ENCODE peak calls at places on chromosomes 2 and 18, in nine cellular contexts. T is A549, Q is pancreas, N is endothelial cell of umbilical vein, Z is mucosa of descending colon, C is AG09309, P is stomach, Y is SK-N-SH, V is glutamatergic neuron. F is an unnamed sample.

GRCh38 chr2:64143154-64144056 is 815 bp downstream of the PELI1 start:
- DNase-seq in T (peak; percentile 26), Q (no peak), N (peak; percentile 66), Z (peak; percentile 60), C (no peak), P (no peak), Y (peak; percentile 74), V (peak; percentile 71), F (peak; percentile 29)

GRCh38 chr18:47888156-47888555 is 42.3 kb downstream of the SMAD2 start:
- DNase-seq in T (no peak), Q (no peak), N (no peak), Z (no peak), C (no peak), P (no peak), Y (no peak), V (no peak), F (no peak)

GRCh38 chr2:202932425-202933138 is 20.5 kb downstream of the CARF start:
- DNase-seq in T (no peak), Q (no peak), N (no peak), Z (no peak), C (peak; percentile 46), P (no peak), Y (no peak), V (no peak), F (no peak)

GRCh38 chr2:98518106-98518505 is 73.4 kb downstream of the INPP4A start:
- DNase-seq in T (no peak), Q (no peak), N (peak; percentile 65), Z (peak; percentile 43), C (no peak), P (no peak), Y (peak; percentile 56), V (no peak), F (peak; percentile 56)

GRCh38 chr2:200736646-200737274 is 75.0 kb upstream of the BZW1 start:
- DNase-seq in T (no peak), Q (no peak), N (no peak), Z (no peak), C (no peak), P (peak; percentile 47), Y (peak; percentile 49), V (no peak), F (no peak)

GRCh38 chr2:30706534-30707303 is 100.5 kb downstream of the CAPN13 start:
- DNase-seq in T (peak; percentile 59), Q (peak; percentile 64), N (peak; percentile 40), Z (peak; percentile 82), C (no peak), P (peak; percentile 65), Y (peak; percentile 79), V (peak; percentile 80), F (peak; percentile 79)

GRCh38 chr2:216987176-216987809 is 127.4 kb upstream of the TNP1 start:
- DNase-seq in T (no peak), Q (no peak), N (no peak), Z (peak; percentile 18), C (no peak), P (no peak), Y (no peak), V (no peak), F (no peak)

GRCh38 chr2:189348369-189348768 is 92.9 kb upstream of the WDR75 start:
- DNase-seq in T (no peak), Q (no peak), N (no peak), Z (no peak), C (no peak), P (no peak), Y (no peak), V (no peak), F (no peak)

GRCh38 chr18:3345885-3346284 is 84.0 kb downstream of the MYL12B start:
- DNase-seq in T (no peak), Q (no peak), N (no peak), Z (no peak), C (no peak), P (no peak), Y (no peak), V (no peak), F (no peak)

GRCh38 chr2:133458280-133458679 is 110.0 kb downstream of the NCKAP5 start:
- DNase-seq in T (no peak), Q (no peak), N (peak; percentile 46), Z (no peak), C (no peak), P (no peak), Y (no peak), V (no peak), F (no peak)

GRCh38 chr2:44884231-44884630 is 57.3 kb upstream of the SIX3 start:
- DNase-seq in T (no peak), Q (no peak), N (no peak), Z (no peak), C (no peak), P (no peak), Y (no peak), V (no peak), F (no peak)

GRCh38 chr2:191959209-191959608 is 112.3 kb upstream of the CAVIN2 start:
- DNase-seq in T (no peak), Q (no peak), N (peak; percentile 78), Z (no peak), C (no peak), P (no peak), Y (no peak), V (no peak), F (no peak)

GRCh38 chr2:33498291-33498956 is 22.0 kb downstream of the RASGRP3 start:
- DNase-seq in T (no peak), Q (no peak), N (no peak), Z (no peak), C (no peak), P (no peak), Y (no peak), V (no peak), F (no peak)

GRCh38 chr18:55136864-55137263 is 177.6 kb upstream of the CCDC68 start:
- DNase-seq in T (no peak), Q (no peak), N (peak; percentile 5), Z (no peak), C (no peak), P (no peak), Y (no peak), V (no peak), F (no peak)

GRCh38 chr18:77102246-77103040 is 30.1 kb downstream of the MBP start:
- DNase-seq in T (no peak), Q (no peak), N (peak; percentile 65), Z (no peak), C (peak; percentile 78), P (no peak), Y (peak; percentile 53), V (no peak), F (no peak)

GRCh38 chr2:86025976-86026743 is 79.5 kb downstream of the POLR1A start:
- DNase-seq in T (no peak), Q (no peak), N (no peak), Z (no peak), C (no peak), P (no peak), Y (no peak), V (no peak), F (no peak)

GRCh38 chr2:152861349-152861942 is 143.0 kb downstream of the ARL6IP6 start:
- DNase-seq in T (peak; percentile 35), Q (peak; percentile 17), N (peak; percentile 30), Z (peak; percentile 74), C (no peak), P (peak; percentile 27), Y (peak; percentile 32), V (no peak), F (peak; percentile 37)

GRCh38 chr18:54205951-54206350 is 18.5 kb downstream of the MBD2 start:
- DNase-seq in T (no peak), Q (no peak), N (no peak), Z (no peak), C (no peak), P (no peak), Y (no peak), V (no peak), F (no peak)

GRCh38 chr18:54684786-54685185 is 93.7 kb downstream of the DYNAP start:
- DNase-seq in T (no peak), Q (no peak), N (peak; percentile 2), Z (no peak), C (peak; percentile 20), P (no peak), Y (peak; percentile 8), V (peak; percentile 38), F (peak; percentile 12)

GRCh38 chr18:42977982-42978595 is 137.4 kb downstream of the RIT2 start:
- DNase-seq in T (no peak), Q (no peak), N (no peak), Z (no peak), C (no peak), P (no peak), Y (no peak), V (no peak), F (no peak)

DNA sequence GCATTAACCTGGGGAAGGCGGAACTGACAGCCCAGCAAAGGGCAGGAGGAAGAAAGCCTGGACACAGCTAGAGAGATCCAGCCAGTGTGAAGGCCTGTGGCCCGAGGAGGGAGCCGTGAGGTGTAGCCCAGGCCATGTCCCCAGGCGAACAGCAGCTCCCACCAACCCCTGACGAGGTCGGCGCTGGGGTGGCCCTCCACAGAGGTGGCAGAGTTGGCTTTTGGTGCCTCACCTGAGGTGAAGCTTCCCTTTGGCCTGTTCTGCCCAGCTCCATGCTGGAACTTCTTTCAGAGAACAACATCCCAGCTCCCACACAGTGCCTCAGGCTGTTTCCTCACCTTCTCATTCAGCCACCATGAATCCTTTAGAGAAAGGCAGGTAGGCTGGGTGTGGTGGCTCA is 13.3 kb downstream of the TMEM177 start:
- DNase-seq in T (no peak), Q (no peak), N (no peak), Z (no peak), C (no peak), P (no peak), Y (no peak), V (no peak), F (no peak)
- TF ChIP-seq CTCF in T (no peak), Q (no peak), N (no peak), Z (no peak), C (no peak), P (no peak), Y (no peak), V (no peak), F (no peak)

GRCh38 chr2:159175182-159175581 is 111.3 kb downstream of the WDSUB1 start:
- DNase-seq in T (no peak), Q (no peak), N (no peak), Z (no peak), C (no peak), P (no peak), Y (no peak), V (no peak), F (no peak)
- TF ChIP-seq CTCF in T (no peak), Q (no peak), N (no peak), Z (no peak), C (no peak), P (no peak), Y (no peak), V (no peak), F (no peak)

GRCh38 chr2:164696634-164697033 is 75.4 kb upstream of the GRB14 start:
- DNase-seq in T (peak; percentile 13), Q (no peak), N (no peak), Z (no peak), C (no peak), P (no peak), Y (peak; percentile 5), V (no peak), F (no peak)
- TF ChIP-seq CTCF in T (peak; percentile 8), Q (no peak), N (no peak), Z (no peak), C (no peak), P (no peak), Y (peak; percentile 23), V (no peak), F (no peak)

DNA sequence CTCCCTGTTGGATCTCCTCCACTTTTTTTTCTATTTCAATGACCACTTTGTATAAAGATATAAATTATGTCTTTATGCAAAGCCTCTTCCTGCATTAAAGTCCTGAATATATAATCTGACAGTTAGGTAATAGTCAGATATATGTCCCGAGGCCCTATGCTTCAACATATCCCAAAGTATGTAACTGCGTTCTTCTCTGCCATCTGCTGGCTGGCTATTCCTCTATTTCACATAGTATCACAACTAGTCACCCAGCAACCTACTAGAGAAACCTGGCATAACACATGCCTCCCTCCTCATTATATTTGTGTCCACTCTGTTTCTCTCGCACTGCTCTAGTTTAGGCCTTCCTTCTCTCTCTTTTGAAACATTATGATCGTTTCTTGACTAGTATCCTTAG is 640.8 kb downstream of the DPP10 start:
- DNase-seq in T (no peak), Q (no peak), N (no peak), Z (peak; percentile 6), C (no peak), P (no peak), Y (peak; percentile 4), V (no peak), F (no peak)
- TF ChIP-seq CTCF in T (no peak), Q (no peak), N (no peak), Z (no peak), C (no peak), P (no peak), Y (no peak), V (no peak), F (no peak)

F was measured in Calu3.